ENCODE peak calls at places on chromosome 15, in seven cellular contexts. B is psoas muscle, N is cardiac fibroblast, T is left ventricle myocardium inferior, H is small intestine, Y is lung, U is NT2/D1. K is an unnamed sample.

GRCh38 chr15:29089731-29090616 is 179.6 kb downstream of the NSMCE3 start:
- DNase-seq in U (no peak), H (no peak), T (no peak), B (no peak), N (peak; percentile 9), Y (no peak), K (no peak)

GRCh38 chr15:89898146-89898545 is 4.4 kb upstream of the AP3S2 start:
- DNase-seq in T (no peak), U (no peak), H (no peak), B (no peak), N (no peak), Y (no peak), K (no peak)

GRCh38 chr15:49918106-49918505 is 200.9 kb downstream of the ATP8B4 start:
- DNase-seq in Y (no peak), N (peak; percentile 57), U (no peak), T (no peak), B (no peak), H (peak; percentile 26), K (no peak)

GRCh38 chr15:40937762-40938529 is 8.8 kb downstream of the DLL4 start:
- DNase-seq in N (no peak), U (no peak), T (no peak), H (peak; percentile 49), Y (no peak), B (no peak), K (no peak)

GRCh38 chr15:100042558-100042957 is 299.2 kb downstream of the ADAMTS17 start:
- DNase-seq in H (no peak), Y (no peak), B (no peak), T (no peak), U (no peak), N (no peak), K (no peak)

GRCh38 chr15:100468265-100468664 is 60.5 kb downstream of the CERS3 start:
- DNase-seq in Y (no peak), U (no peak), B (no peak), H (no peak), N (peak; percentile 81), T (peak; percentile 17), K (no peak)

GRCh38 chr15:41948499-41948898 is 23.9 kb downstream of the EHD4 start:
- DNase-seq in U (no peak), H (no peak), N (no peak), T (no peak), B (peak; percentile 53), Y (no peak), K (no peak)

GRCh38 chr15:81744364-81744763 is 301.5 kb downstream of the MEX3B start:
- DNase-seq in H (no peak), Y (no peak), T (no peak), U (no peak), B (no peak), N (no peak), K (no peak)

GRCh38 chr15:78085928-78086327 is 6.4 kb upstream of the SH2D7 start:
- DNase-seq in U (no peak), B (no peak), H (no peak), T (no peak), Y (no peak), N (peak; percentile 85), K (no peak)

GRCh38 chr15:26126819-26127387 is 263.8 kb upstream of the ATP10A start:
- DNase-seq in N (no peak), B (no peak), U (no peak), H (no peak), Y (no peak), T (no peak), K (no peak)

GRCh38 chr15:20645956-20646355 is 104.4 kb upstream of the GOLGA6L6 start:
- DNase-seq in U (no peak), T (peak; percentile 25), B (no peak), H (peak; percentile 38), N (no peak), Y (peak; percentile 62), K (no peak)

GRCh38 chr15:20642054-20642767 is 100.6 kb upstream of the GOLGA6L6 start:
- DNase-seq in N (no peak), H (no peak), U (no peak), T (no peak), B (no peak), Y (no peak), K (no peak)

GRCh38 chr15:20644026-20644425 is 102.4 kb upstream of the GOLGA6L6 start:
- DNase-seq in T (no peak), U (no peak), Y (no peak), N (no peak), B (no peak), H (no peak), K (no peak)

GRCh38 chr15:20644896-20645295 is 103.3 kb upstream of the GOLGA6L6 start:
- DNase-seq in H (no peak), U (no peak), Y (no peak), T (no peak), N (no peak), B (no peak), K (no peak)

DNA sequence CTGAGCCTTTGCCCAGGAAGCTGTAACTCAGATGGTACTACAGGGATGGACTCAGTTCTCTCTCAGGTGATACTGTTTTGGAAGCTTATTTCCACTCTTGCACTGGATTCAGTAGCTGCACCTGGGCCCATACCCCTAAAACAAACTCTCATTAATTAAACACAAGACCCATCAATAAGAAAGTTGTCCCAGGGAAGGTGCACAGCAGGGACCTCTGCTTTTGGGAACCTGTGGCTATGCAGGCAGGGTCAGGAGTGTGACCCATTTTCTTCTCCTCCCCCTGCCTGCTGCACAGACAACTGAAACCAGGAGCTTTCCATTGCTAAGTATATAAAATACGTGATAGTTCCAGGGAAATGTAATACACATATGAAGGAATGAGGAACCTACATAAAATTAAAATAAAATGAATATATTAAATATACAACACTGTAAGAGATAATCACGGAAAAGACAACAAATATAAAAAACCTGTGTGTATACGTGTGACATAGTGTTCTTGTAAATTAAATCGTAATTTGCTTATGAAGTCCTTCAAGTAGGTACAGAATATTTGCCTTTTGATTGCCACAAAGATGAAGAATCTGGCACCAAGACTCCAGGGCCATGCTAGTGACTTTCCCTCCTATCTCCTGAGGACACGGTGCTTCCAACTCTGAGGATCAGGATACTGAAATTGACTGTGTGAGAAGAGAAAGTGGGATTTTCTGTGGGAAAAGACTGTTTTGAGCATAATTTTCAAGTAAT is 101.6 kb upstream of the GOLGA6L6 start:
- DNase-seq in N (no peak), U (no peak), B (no peak), Y (no peak), H (no peak), T (no peak), K (no peak)
- H3K4me3 ChIP-seq in N (no peak overlapping the region), U (no peak overlapping the region), B (no peak overlapping the region), Y (no peak overlapping the region), H (no peak overlapping the region), T (no peak overlapping the region), K (no peak overlapping the region)

DNA sequence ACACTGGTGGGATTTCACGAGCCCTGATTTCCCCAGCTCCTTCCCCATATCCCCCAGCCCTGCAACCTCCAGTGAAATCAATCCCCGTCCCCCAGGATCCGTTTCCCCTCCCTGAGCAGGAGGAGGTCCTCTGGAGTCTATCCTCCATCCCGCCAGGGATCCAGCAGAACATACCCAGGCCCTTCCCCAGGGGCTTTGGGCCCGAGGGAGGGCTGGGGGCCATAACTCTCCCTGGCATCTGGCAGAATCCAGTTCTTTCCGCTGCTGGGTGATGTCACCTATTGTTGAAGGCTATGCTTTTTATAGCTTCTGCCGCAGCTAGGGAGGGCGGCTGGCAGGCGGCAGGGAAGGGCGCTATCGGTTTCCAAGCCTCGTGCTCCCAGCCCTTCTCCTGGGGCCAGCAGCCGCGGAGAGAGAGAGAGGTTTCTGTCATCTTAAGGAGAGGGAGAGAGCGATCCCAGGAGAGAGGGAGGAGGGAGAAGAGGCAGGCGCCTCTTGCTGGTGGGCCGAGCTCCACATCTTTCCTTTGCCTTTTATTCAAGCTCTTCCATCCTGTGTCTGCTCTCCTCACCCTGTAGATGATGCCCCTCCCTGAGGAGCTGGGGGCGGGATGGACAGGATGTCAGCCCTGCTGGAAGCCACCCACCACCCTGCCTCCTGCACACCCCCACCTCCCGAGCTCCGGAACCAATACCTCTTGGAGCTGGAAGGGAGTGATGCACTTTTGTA is 120.1 kb downstream of the ANP32A start:
- DNase-seq in N (peak; percentile 79), H (no peak), T (peak; percentile 76), Y (no peak), B (peak; percentile 57), U (no peak), K (peak; percentile 26)
- H3K4me3 ChIP-seq in N (no peak overlapping the region), H (no peak overlapping the region), T (peak overlapping the region; percentile 46), Y (no peak overlapping the region), B (peak overlapping the region; percentile 21), U (peak overlapping the region; percentile 13), K (no peak overlapping the region)

GRCh38 chr15:59203026-59203425 is 3.6 kb upstream of the LDHAL6B start:
- DNase-seq in Y (no peak), N (no peak), B (no peak), U (no peak), T (no peak), H (no peak), K (no peak)

GRCh38 chr15:59205839-59206622 is 612 bp upstream of the LDHAL6B start:
- DNase-seq in B (no peak), U (no peak), Y (no peak), N (no peak), T (no peak), H (no peak), K (no peak)

GRCh38 chr15:59206623-59207183 is at the start of gene LDHAL6B:
- DNase-seq in U (no peak), N (no peak), Y (no peak), T (no peak), H (no peak), B (no peak), K (no peak)

GRCh38 chr15:59200560-59200959 is 6.1 kb upstream of the LDHAL6B start:
- DNase-seq in Y (no peak), H (no peak), T (no peak), B (no peak), U (no peak), N (no peak), K (no peak)

DNA sequence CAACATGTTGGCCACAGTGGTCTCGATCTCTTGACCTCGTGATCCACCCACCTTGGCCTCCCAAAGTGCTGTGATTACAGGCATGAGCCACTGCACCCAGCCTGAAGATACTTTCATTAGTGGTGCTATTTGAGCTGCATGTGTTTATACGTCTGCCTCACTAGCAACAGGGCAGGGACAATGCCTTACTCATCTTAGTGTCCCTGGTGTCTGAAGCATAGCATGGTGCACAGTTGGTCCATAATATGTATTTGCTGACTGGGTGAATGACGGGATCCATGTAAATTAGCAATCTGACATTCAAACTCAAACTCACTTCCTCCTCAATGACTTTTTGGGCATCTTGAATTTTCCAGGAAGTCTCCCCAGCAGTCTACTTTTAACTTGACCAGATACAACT is 3.1 kb upstream of the LDHAL6B start:
- DNase-seq in T (no peak), B (no peak), Y (no peak), N (no peak), U (no peak), H (no peak), K (no peak)
- H3K4me3 ChIP-seq in T (no peak overlapping the region), B (no peak overlapping the region), Y (no peak overlapping the region), N (no peak overlapping the region), U (no peak overlapping the region), H (no peak overlapping the region), K (no peak overlapping the region)

GRCh38 chr15:23690015-23690414 is 2.9 kb upstream of the NDN start:
- DNase-seq in B (no peak), Y (no peak), H (no peak), N (no peak), U (no peak), T (no peak), K (no peak)

GRCh38 chr15:23686466-23687142 is 501 bp downstream of the NDN start:
- DNase-seq in U (no peak), B (no peak), H (no peak), N (peak; percentile 3), Y (no peak), T (no peak), K (peak; percentile 18)

GRCh38 chr15:23690450-23690852 is 3.3 kb upstream of the NDN start:
- DNase-seq in Y (peak; percentile 51), U (no peak), H (no peak), B (peak; percentile 52), T (peak; percentile 50), N (peak; percentile 76), K (peak; percentile 52)

GRCh38 chr15:23687143-23687470 is at the start of gene NDN:
- DNase-seq in N (peak; percentile 57), U (peak; percentile 40), Y (peak; percentile 42), B (peak; percentile 42), T (peak; percentile 45), H (peak; percentile 39), K (peak; percentile 45)
- H3K4me3 ChIP-seq in N (no peak within 1 kb of the TSS), U (peak within 1 kb of the TSS; percentile 79), Y (peak within 1 kb of the TSS; percentile 24), B (peak within 1 kb of the TSS; percentile 63), T (peak within 1 kb of the TSS; percentile 68), H (peak within 1 kb of the TSS; percentile 26), K (peak within 1 kb of the TSS; percentile 48)